ENCODE peak calls at places on chromosomes 7 and 10, in five cellular contexts. C is A549, F is astrocyte of the spinal cord, J is NCI-H69, G is mesenteric fat pad. I is an unnamed sample.

GRCh38 chr10:49184642-49185111 is 3.5 kb downstream of the TMEM273 start:
- DNase-seq in J (no peak), F (no peak), G (no peak), C (no peak), I (no peak)

GRCh38 chr10:53601260-53601875 is 828.8 kb upstream of the MBL2 start:
- DNase-seq in C (peak), G (no peak), F (peak), J (peak), I (no peak)

GRCh38 chr10:95845411-95845810 is 62.4 kb upstream of the CC2D2B start:
- DNase-seq in J (no peak), G (no peak), F (no peak), C (no peak), I (no peak)

GRCh38 chr7:19215421-19215820 is 70.2 kb upstream of the FERD3L start:
- DNase-seq in G (no peak), F (peak), J (peak), C (no peak), I (no peak)

GRCh38 chr7:1449501-1449900 is 9.8 kb downstream of the MICALL2 start:
- DNase-seq in C (no peak), F (no peak), G (no peak), J (no peak), I (no peak)

GRCh38 chr10:30565449-30565848 is 64.1 kb downstream of the LYZL2 start:
- DNase-seq in G (no peak), F (no peak), J (no peak), C (no peak), I (no peak)

GRCh38 chr7:117961235-117961634 is 88.0 kb upstream of the CTTNBP2 start:
- DNase-seq in G (no peak), J (no peak), F (no peak), C (no peak), I (no peak)

GRCh38 chr10:110995301-110995700 is 75.9 kb downstream of the SHOC2 start:
- DNase-seq in F (no peak), J (no peak), G (no peak), C (no peak), I (no peak)

GRCh38 chr7:159036916-159037605 is 107.6 kb downstream of the VIPR2 start:
- DNase-seq in C (no peak), F (no peak), J (peak), G (peak), I (no peak)

GRCh38 chr7:36303202-36304098 is 86.2 kb upstream of the ANLN start:
- DNase-seq in F (peak), G (peak), C (peak), J (peak), I (peak)

GRCh38 chr10:18594574-18595156 is 56.7 kb downstream of the NSUN6 start:
- DNase-seq in F (no peak), C (peak), G (no peak), J (peak), I (no peak)

GRCh38 chr7:94511763-94512162 is 2.2 kb downstream of the CASD1 start:
- DNase-seq in F (no peak), J (peak), C (peak), G (no peak), I (no peak)

GRCh38 chr7:123557016-123557630 is 495 bp downstream of the NDUFA5 start:
- DNase-seq in G (no peak), C (no peak), F (peak), J (peak), I (no peak)

GRCh38 chr7:50697686-50698085 is 85.0 kb downstream of the GRB10 start:
- DNase-seq in F (no peak), C (no peak), J (no peak), G (no peak), I (no peak)

I was measured in coronary artery.